ENCODE peak calls at places on chromosomes 7 and 10, in nine cellular contexts. Y is endothelial cell of umbilical vein; F is heart left ventricle; I is uterus; J is upper lobe of right lung; R is lower lobe of right lung; T is CD4-positive, CD25-positive, alpha-beta regulatory T cell; O is adrenal gland; K is A549. S is an unnamed sample.
A peak's percentile ranks its signal among the peaks of the same experiment; 100 is the strongest.

GRCh38 chr10:92571649-92572048 is 2.2 kb downstream of the IDE start:
- DNase-seq in R (no peak), Y (no peak), O (no peak), I (no peak), F (no peak), J (no peak), K (no peak), T (no peak), S (no peak)

GRCh38 chr10:34753014-34753757 is 61.9 kb downstream of the PARD3 start:
- DNase-seq in R (no peak), Y (no peak), O (peak; percentile 77), F (no peak), K (no peak), I (no peak), T (no peak), J (no peak), S (no peak)

GRCh38 chr10:103476046-103476768 is 2.8 kb downstream of the CALHM3 start:
- DNase-seq in J (no peak), R (no peak), O (no peak), F (no peak), K (no peak), T (peak; percentile 43), Y (no peak), I (no peak), S (no peak)

GRCh38 chr10:99328579-99329237 is 448 bp upstream of the CNNM1 start:
- DNase-seq in Y (no peak), I (peak; percentile 21), O (no peak), K (peak; percentile 62), R (no peak), J (no peak), F (no peak), T (no peak), S (no peak)

GRCh38 chr7:10973942-10974716 is 457 bp downstream of the PHF14 start:
- DNase-seq in K (peak; percentile 22), O (peak; percentile 28), R (no peak), T (peak; percentile 41), J (no peak), Y (peak; percentile 54), I (peak; percentile 38), F (peak; percentile 47), S (peak; percentile 39)

GRCh38 chr7:29322023-29322712 is 127.6 kb downstream of the CHN2 start:
- DNase-seq in Y (no peak), T (no peak), I (no peak), R (no peak), K (no peak), O (no peak), J (no peak), F (no peak), S (no peak)

GRCh38 chr7:106217089-106217542 is 67.7 kb downstream of the NAMPT start:
- DNase-seq in F (peak; percentile 69), R (peak; percentile 62), K (peak; percentile 38), O (peak; percentile 80), T (no peak), Y (peak; percentile 86), J (peak; percentile 82), I (peak; percentile 79), S (peak; percentile 93)

GRCh38 chr7:15686209-15686956 is at the start of gene MEOX2:
- DNase-seq in T (no peak), Y (peak; percentile 87), F (peak; percentile 90), J (peak; percentile 75), R (peak; percentile 68), K (peak; percentile 10), O (peak; percentile 26), I (peak; percentile 73), S (peak; percentile 93)

GRCh38 chr7:156223935-156224334 is 411.7 kb upstream of the SHH start:
- DNase-seq in T (no peak), R (no peak), Y (no peak), O (no peak), F (no peak), I (no peak), K (no peak), J (no peak), S (no peak)

GRCh38 chr7:131244259-131244852 is 83.3 kb upstream of the MKLN1 start:
- DNase-seq in Y (peak; percentile 73), T (no peak), J (no peak), F (no peak), I (peak; percentile 76), K (peak; percentile 72), O (peak; percentile 82), R (no peak), S (no peak)

GRCh38 chr10:21824409-21824808 is 179.1 kb downstream of the DNAJC1 start:
- DNase-seq in R (no peak), F (no peak), J (no peak), T (no peak), Y (no peak), I (no peak), K (no peak), O (no peak), S (no peak)

GRCh38 chr10:115001506-115002381 is 63.7 kb downstream of the TRUB1 start:
- DNase-seq in Y (peak; percentile 7), F (no peak), I (peak; percentile 16), T (peak; percentile 26), O (peak; percentile 49), J (no peak), R (no peak), K (no peak), S (peak; percentile 56)

GRCh38 chr10:68697106-68697505 is 23.9 kb upstream of the CCAR1 start:
- DNase-seq in K (no peak), R (no peak), Y (no peak), J (no peak), F (no peak), I (no peak), O (no peak), T (no peak), S (no peak)

GRCh38 chr10:36634916-36635315 is 490.5 kb upstream of the ANKRD30A start:
- DNase-seq in O (no peak), Y (peak; percentile 64), K (no peak), I (no peak), J (no peak), R (no peak), T (no peak), F (no peak), S (no peak)

GRCh38 chr7:12685550-12685949 is 1.9 kb upstream of the ARL4A start:
- DNase-seq in K (peak; percentile 71), R (no peak), T (peak; percentile 62), Y (peak; percentile 70), O (peak; percentile 24), F (no peak), I (peak; percentile 25), J (no peak), S (peak; percentile 33)

GRCh38 chr7:129308047-129308446 is 83.2 kb downstream of the AHCYL2 start:
- DNase-seq in R (no peak), K (no peak), Y (no peak), J (no peak), I (no peak), T (no peak), O (peak; percentile 26), F (peak; percentile 63), S (peak; percentile 17)

GRCh38 chr7:114026486-114027089 is 107.8 kb upstream of the PPP1R3A start:
- DNase-seq in T (peak; percentile 65), O (no peak), K (peak; percentile 36), R (no peak), J (no peak), F (no peak), I (no peak), Y (peak; percentile 64), S (no peak)

DNA sequence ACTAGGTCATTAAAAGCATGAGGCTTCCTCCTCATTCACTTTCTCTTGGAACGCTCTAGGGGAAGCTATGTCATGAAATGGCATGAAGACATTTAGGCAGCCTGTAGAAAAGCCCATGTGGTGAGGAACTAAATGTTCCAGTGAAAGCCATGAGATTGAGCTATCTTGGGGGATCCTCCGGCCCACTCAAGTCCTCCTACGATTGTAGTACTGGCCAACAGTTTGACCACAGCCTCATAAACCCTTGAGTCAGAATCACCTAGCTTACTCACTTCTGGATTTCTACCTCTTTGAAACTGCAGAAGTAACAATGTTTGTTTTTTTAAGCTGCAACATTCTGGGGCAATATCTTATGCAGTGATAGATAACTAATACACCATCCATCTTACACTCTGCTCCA is 605.1 kb downstream of the SORCS1 start:
- DNase-seq in K (no peak), O (no peak), T (no peak), R (no peak), I (no peak), Y (no peak), J (no peak), F (no peak), S (no peak)
- H3K4me1 ChIP-seq in K (no peaks in the 10 kb centered on the region), O (no peaks in the 10 kb centered on the region), T (no peaks in the 10 kb centered on the region), R (no peaks in the 10 kb centered on the region), I (no peaks in the 10 kb centered on the region), Y (no peaks in the 10 kb centered on the region), J (no peaks in the 10 kb centered on the region), F (no peaks in the 10 kb centered on the region), S (no peaks in the 10 kb centered on the region)

DNA sequence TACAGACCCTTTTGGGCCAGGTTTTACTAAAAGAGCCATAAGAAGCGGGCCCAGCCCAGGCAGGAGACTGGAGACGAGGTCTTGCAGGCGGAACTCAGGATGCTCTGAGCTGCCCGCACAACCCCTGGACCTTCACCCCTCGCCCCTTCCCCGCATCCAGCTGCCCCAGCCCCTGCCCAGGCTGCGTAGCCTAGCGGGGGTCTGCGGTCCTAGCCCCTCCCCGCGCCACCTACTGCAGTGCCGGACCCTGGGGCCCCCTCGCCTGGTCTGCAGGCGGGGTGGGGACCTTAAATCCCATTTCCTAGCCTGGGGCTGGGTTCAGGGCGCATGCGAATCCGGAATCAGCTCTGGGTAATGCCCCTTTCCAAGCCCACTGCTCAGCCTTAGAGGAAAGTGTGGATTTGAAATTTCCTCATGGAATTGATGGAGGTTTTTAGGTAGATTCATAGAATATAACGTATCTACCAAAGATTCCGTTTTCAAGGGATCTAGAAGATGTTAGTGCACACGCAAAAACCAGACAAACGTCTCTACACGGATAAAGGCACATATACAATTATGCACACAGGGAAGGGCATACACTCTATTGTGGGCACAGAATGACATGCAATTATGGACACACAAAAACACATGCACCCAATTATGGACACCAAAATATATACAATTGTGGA is 568 bp upstream of the HOXA3 start:
- DNase-seq in O (no peak), F (no peak), I (no peak), J (no peak), K (no peak), Y (no peak), T (no peak), R (peak; percentile 48), S (peak; percentile 37)
- H3K4me3 ChIP-seq in O (peak overlapping the region; percentile 63), F (peak overlapping the region; percentile 9), I (peak overlapping the region; percentile 67), J (peak overlapping the region; percentile 70), K (no peak overlapping the region), Y (peak overlapping the region; percentile 14), T (no peak overlapping the region), R (peak overlapping the region; percentile 60), S (no peak overlapping the region)

DNA sequence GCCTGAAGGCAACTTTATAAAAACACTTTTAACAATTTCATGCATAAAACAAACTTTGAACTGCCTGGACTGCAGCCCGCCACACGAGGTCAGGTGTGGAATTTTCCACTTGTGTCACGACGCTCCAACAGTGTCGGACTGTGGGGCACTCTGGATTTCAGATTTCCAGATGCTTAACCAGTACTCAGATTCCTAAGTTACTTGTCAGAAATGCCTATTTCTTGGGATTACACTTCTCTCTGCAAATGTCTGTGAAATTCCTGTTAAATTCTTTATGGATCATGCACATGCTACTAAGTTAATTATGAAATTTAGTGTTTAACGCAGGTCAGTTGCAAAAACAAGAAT is 477 bp upstream of the GPER1 start:
- DNase-seq in T (no peak), J (no peak), I (no peak), K (no peak), Y (no peak), R (no peak), F (no peak), O (no peak), S (no peak)
- H3K4me1 ChIP-seq in T (peaks cover 10% of the 10 kb centered on the region), J (peaks cover 23% of the 10 kb centered on the region), I (peaks cover 3% of the 10 kb centered on the region), K (peaks cover 21% of the 10 kb centered on the region), Y (peaks cover 21% of the 10 kb centered on the region), R (peaks cover 49% of the 10 kb centered on the region), F (no peaks in the 10 kb centered on the region), O (peaks cover 34% of the 10 kb centered on the region), S (no peaks in the 10 kb centered on the region)

GRCh38 chr7:27116521-27116946 is 14.0 kb downstream of the HOXA4 start:
- DNase-seq in I (no peak), J (no peak), O (no peak), Y (peak; percentile 72), R (no peak), K (no peak), T (no peak), F (no peak), S (no peak)
- H3K4me3 ChIP-seq in I (no peak overlapping the region), J (peak overlapping the region; percentile 65), O (peak overlapping the region; percentile 44), Y (peak overlapping the region; percentile 91), R (peak overlapping the region; percentile 55), K (peak overlapping the region; percentile 44), T (no peak overlapping the region), F (no peak overlapping the region), S (peak overlapping the region; percentile 37)